ENCODE peak calls at places on chromosomes 16 and 17, in ten cellular contexts. Q is body of pancreas, E is A549, M is breast epithelium, G is heart left ventricle, D is H1, O is transverse colon, U is Peyer's patch, A is stomach, I is uterus. L is an unnamed sample.

GRCh38 chr17:40345161-40346034 is 19.1 kb downstream of the GJD3 start:
- DNase-seq in O (peak; percentile 91), I (peak; percentile 61), G (peak; percentile 85), A (peak; percentile 70), Q (peak; percentile 90), U (no peak), E (peak; percentile 72), D (no peak), M (peak; percentile 75), L (peak; percentile 46)

GRCh38 chr17:30405161-30405560 is 26.4 kb downstream of the CPD start:
- DNase-seq in G (no peak), D (no peak), I (no peak), O (no peak), A (no peak), U (no peak), E (no peak), M (no peak), Q (no peak), L (no peak)

GRCh38 chr16:50559804-50560514 is 11.8 kb downstream of the NKD1 start:
- DNase-seq in E (no peak), I (no peak), Q (no peak), U (no peak), M (no peak), A (no peak), G (no peak), D (no peak), O (no peak), L (no peak)

GRCh38 chr17:41416478-41416877 is 7.9 kb downstream of the KRT37 start:
- DNase-seq in Q (no peak), M (no peak), U (no peak), O (no peak), D (no peak), G (no peak), A (no peak), I (no peak), E (no peak), L (no peak)

GRCh38 chr17:16942141-16943031 is 29.5 kb downstream of the TNFRSF13B start:
- DNase-seq in O (no peak), D (no peak), I (no peak), Q (no peak), E (peak; percentile 22), A (no peak), M (no peak), G (no peak), U (no peak), L (no peak)

GRCh38 chr17:8189041-8189710 is 804 bp downstream of the BORCS6 start:
- DNase-seq in M (no peak), O (peak; percentile 57), A (peak; percentile 43), E (no peak), D (no peak), G (peak; percentile 48), U (peak; percentile 42), Q (peak; percentile 37), I (no peak), L (no peak)

GRCh38 chr17:74045608-74046007 is 157.9 kb upstream of the RPL38 start:
- DNase-seq in U (no peak), O (no peak), A (no peak), I (no peak), M (no peak), Q (no peak), E (peak; percentile 22), G (no peak), D (no peak), L (no peak)

GRCh38 chr16:1979271-1980025 is 1.8 kb downstream of the NOXO1 start:
- DNase-seq in I (no peak), D (no peak), O (peak; percentile 92), G (no peak), E (no peak), M (no peak), A (peak; percentile 93), Q (peak; percentile 90), U (no peak), L (no peak)

GRCh38 chr17:45395569-45396415 is 36.9 kb downstream of the ARHGAP27 start:
- DNase-seq in G (no peak), E (no peak), A (no peak), Q (no peak), D (no peak), U (no peak), O (no peak), I (no peak), M (no peak), L (no peak)

GRCh38 chr17:43217614-43218087 is 6.0 kb downstream of the TMEM106A start:
- DNase-seq in D (no peak), O (no peak), I (no peak), G (no peak), E (no peak), U (no peak), Q (no peak), A (no peak), M (peak; percentile 11), L (no peak)

GRCh38 chr16:16144416-16144815 is 78.9 kb downstream of the ABCC6 start:
- DNase-seq in O (no peak), E (no peak), M (peak; percentile 33), G (no peak), Q (no peak), D (no peak), U (no peak), A (no peak), I (no peak), L (no peak)

GRCh38 chr16:29909398-29909797 is 9.1 kb downstream of the ASPHD1 start:
- DNase-seq in U (no peak), A (no peak), D (no peak), I (no peak), E (no peak), M (no peak), O (no peak), G (no peak), Q (no peak), L (no peak)

GRCh38 chr17:4599505-4600281 is 15.4 kb downstream of the SMTNL2 start:
- DNase-seq in E (no peak), U (no peak), M (peak; percentile 28), Q (no peak), O (no peak), D (peak; percentile 70), A (no peak), I (peak; percentile 74), G (peak; percentile 79), L (peak; percentile 80)

DNA sequence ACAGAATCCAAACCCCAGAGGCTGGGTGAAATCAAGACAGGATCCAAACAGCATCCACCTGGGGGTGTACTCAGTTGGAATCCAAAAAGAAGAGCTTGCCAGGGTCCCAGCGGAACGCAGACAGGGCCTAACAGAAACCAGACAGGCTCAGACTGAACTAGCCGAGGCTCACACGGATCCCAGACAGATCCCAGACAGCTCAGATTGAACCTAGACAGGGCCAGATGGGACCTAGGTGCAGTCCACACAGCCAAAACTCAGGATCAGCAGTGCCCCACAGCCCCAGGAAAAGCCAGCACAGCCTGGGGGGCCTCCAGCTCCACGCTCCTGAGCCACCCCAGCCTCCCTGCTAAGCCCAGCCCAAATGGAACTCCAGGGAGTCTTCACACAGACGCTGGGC is 7.6 kb downstream of the STX1B start:
- DNase-seq in E (no peak), U (no peak), D (no peak), G (peak; percentile 13), A (no peak), I (no peak), Q (no peak), O (no peak), M (no peak), L (no peak)
- H3K4me1 ChIP-seq in E (peaks cover 22% of the 10 kb centered on the region), U (no peaks in the 10 kb centered on the region), D (peaks cover 2% of the 10 kb centered on the region), G (no peaks in the 10 kb centered on the region), A (peaks cover 1% of the 10 kb centered on the region), I (no peaks in the 10 kb centered on the region), Q (peaks cover 20% of the 10 kb centered on the region), O (no peaks in the 10 kb centered on the region), M (no peaks in the 10 kb centered on the region), L (no peaks in the 10 kb centered on the region)

GRCh38 chr16:9225527-9226316 is 134.3 kb downstream of the HAPSTR1 start:
- DNase-seq in O (no peak), D (no peak), M (no peak), I (no peak), E (peak; percentile 43), Q (no peak), A (no peak), G (no peak), U (no peak), L (no peak)
- TF ChIP-seq CTCF in O (peak; percentile 14), D (peak; percentile 87), M (no peak), I (no peak), E (peak; percentile 11), Q (no peak), A (no peak), G (no peak), U (peak; percentile 16), L (no peak)

GRCh38 chr16:70522216-70523000 is 946 bp downstream of the COG4 start:
- DNase-seq in M (no peak), A (no peak), E (no peak), U (no peak), I (no peak), Q (no peak), G (no peak), D (no peak), O (no peak), L (no peak)

GRCh38 chr16:70526403-70526802 is 2.8 kb downstream of the SF3B3 start:
- DNase-seq in Q (no peak), D (no peak), E (no peak), U (no peak), O (no peak), G (no peak), I (no peak), M (no peak), A (no peak), L (no peak)

GRCh38 chr16:70523621-70524405 is at the start of gene SF3B3:
- DNase-seq in M (peak; percentile 62), U (peak; percentile 70), I (peak; percentile 60), Q (peak; percentile 72), D (no peak), E (peak; percentile 79), G (peak; percentile 77), A (peak; percentile 69), O (peak; percentile 72), L (peak; percentile 63)

GRCh38 chr16:70520612-70521297 is 2.6 kb downstream of the COG4 start:
- DNase-seq in D (no peak), A (no peak), U (no peak), O (no peak), Q (no peak), G (no peak), E (no peak), M (no peak), I (no peak), L (no peak)

GRCh38 chr16:70523013-70523620 is at the start of gene COG4:
- DNase-seq in Q (peak; percentile 86), U (peak; percentile 83), A (peak; percentile 86), I (peak; percentile 80), M (peak; percentile 80), G (peak; percentile 93), D (peak; percentile 59), O (peak; percentile 89), E (peak; percentile 88), L (peak; percentile 81)
- TF ChIP-seq POLR2A in Q (no peak), U (peak; percentile 37), A (no peak), I (no peak), M (no peak), G (no peak), D (peak; percentile 36), O (no peak), E (peak; percentile 77), L (no peak)

DNA sequence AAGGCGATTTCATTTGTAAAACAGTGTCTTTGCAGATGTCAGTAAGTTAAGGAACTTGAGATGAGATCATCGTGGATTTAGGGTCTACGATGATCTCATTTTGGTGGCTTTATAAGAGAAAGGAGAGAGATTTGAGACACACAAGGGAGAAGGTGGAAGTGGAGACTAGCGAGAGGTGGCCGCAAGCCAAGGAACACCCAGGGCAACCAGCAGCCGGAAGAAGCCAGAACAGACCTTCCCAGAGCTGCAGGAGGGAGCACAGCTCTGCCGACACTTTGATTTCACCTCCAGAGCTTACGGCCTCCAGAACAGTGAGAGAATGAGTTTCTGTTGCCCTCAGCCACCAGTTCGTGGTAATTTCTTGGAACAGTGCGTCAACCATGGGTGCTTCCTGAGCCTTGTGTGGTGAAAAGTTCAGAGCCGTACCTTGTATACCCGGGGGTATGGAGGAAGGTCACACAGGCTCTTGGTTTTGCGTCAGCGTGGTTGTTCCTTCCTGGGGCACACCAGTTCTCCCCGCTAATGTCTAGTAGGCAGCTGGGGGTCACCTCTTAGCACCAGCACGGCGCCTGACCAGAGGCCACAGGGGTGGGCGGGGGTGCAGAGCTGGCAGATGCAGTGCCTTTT is 12.9 kb upstream of the SEC14L1 start:
- DNase-seq in A (peak; percentile 89), D (no peak), O (peak; percentile 76), M (peak; percentile 72), U (peak; percentile 52), G (peak; percentile 86), I (no peak), E (no peak), Q (peak; percentile 72), L (peak; percentile 41)
- H3K4me1 ChIP-seq in A (peaks cover 92% of the 10 kb centered on the region), D (no peaks in the 10 kb centered on the region), O (peaks cover 3% of the 10 kb centered on the region), M (peaks cover 17% of the 10 kb centered on the region), U (no peaks in the 10 kb centered on the region), G (peaks cover 16% of the 10 kb centered on the region), I (peaks cover 11% of the 10 kb centered on the region), E (peaks cover 66% of the 10 kb centered on the region), Q (peaks cover 13% of the 10 kb centered on the region), L (peaks cover 48% of the 10 kb centered on the region)

L was measured in gastrocnemius medialis.